ENCODE peak calls at places on chromosome 21, in eight cellular contexts. V is RPMI8226; Z is OCI-LY7; R is SW480; D is left cardiac atrium; C is effector CD8-positive, alpha-beta T cell; E is DMS153; K is mucosa of gallbladder. S is an unnamed sample.

GRCh38 chr21:44006017-44006624 is 6.0 kb upstream of the TRAPPC10 start:
- DNase-seq in V (no peak), Z (no peak), R (no peak), D (peak), C (no peak), E (no peak), K (peak), S (no peak)

GRCh38 chr21:20997633-20998455 is at the start of gene NCAM2:
- DNase-seq in V (peak), Z (no peak), R (no peak), D (peak), C (peak), E (peak), K (peak), S (peak)

GRCh38 chr21:36550761-36551160 is 70.8 kb upstream of the CLDN14 start:
- DNase-seq in V (no peak), Z (no peak), R (no peak), D (no peak), C (no peak), E (no peak), K (no peak), S (no peak)

GRCh38 chr21:21751286-21751685 is 753.1 kb downstream of the NCAM2 start:
- DNase-seq in V (peak), Z (no peak), R (peak), D (no peak), C (no peak), E (no peak), K (peak), S (no peak)

GRCh38 chr21:36347278-36347961 is 27.4 kb downstream of the MORC3 start:
- DNase-seq in V (no peak), Z (no peak), R (no peak), D (no peak), C (no peak), E (no peak), K (no peak), S (no peak)

GRCh38 chr21:33968082-33968997 is 52.7 kb upstream of the ATP5PO start:
- DNase-seq in V (no peak), Z (peak), R (peak), D (peak), C (no peak), E (no peak), K (peak), S (no peak)

GRCh38 chr21:15121655-15122120 is 56.9 kb upstream of the NRIP1 start:
- DNase-seq in V (peak), Z (no peak), R (no peak), D (peak), C (no peak), E (peak), K (peak), S (peak)

GRCh38 chr21:28464095-28464494 is 528.6 kb downstream of the LTN1 start:
- DNase-seq in V (no peak), Z (no peak), R (no peak), D (no peak), C (no peak), E (no peak), K (no peak), S (no peak)

GRCh38 chr21:29080454-29080930 is 7.0 kb upstream of the CCT8 start:
- DNase-seq in V (no peak), Z (no peak), R (no peak), D (no peak), C (no peak), E (no peak), K (no peak), S (no peak)

GRCh38 chr21:38306833-38307232 is 50.0 kb downstream of the KCNJ15 start:
- DNase-seq in V (no peak), Z (no peak), R (no peak), D (no peak), C (no peak), E (no peak), K (no peak), S (no peak)

GRCh38 chr21:46126321-46127238 is 28.7 kb downstream of the COL6A2 start:
- DNase-seq in V (no peak), Z (no peak), R (no peak), D (peak), C (no peak), E (no peak), K (no peak), S (no peak)

GRCh38 chr21:45104560-45104959 is 30.2 kb downstream of the ADARB1 start:
- DNase-seq in V (peak), Z (no peak), R (peak), D (no peak), C (peak), E (no peak), K (no peak), S (no peak)

GRCh38 chr21:31909772-31910470 is 37.1 kb downstream of the HUNK start:
- DNase-seq in V (no peak), Z (no peak), R (no peak), D (no peak), C (no peak), E (no peak), K (no peak), S (no peak)

GRCh38 chr21:36122977-36123376 is 11.9 kb upstream of the CBR3 start:
- DNase-seq in V (no peak), Z (no peak), R (peak), D (no peak), C (no peak), E (no peak), K (no peak), S (no peak)

GRCh38 chr21:45443595-45444181 is 38.7 kb downstream of the COL18A1 start:
- DNase-seq in V (peak), Z (no peak), R (no peak), D (peak), C (no peak), E (no peak), K (no peak), S (peak)

GRCh38 chr21:28177008-28177603 is 815.6 kb downstream of the LTN1 start:
- DNase-seq in V (no peak), Z (no peak), R (no peak), D (no peak), C (no peak), E (no peak), K (no peak), S (no peak)

GRCh38 chr21:44593598-44594405 is 1.5 kb upstream of the KRTAP10-6 start:
- DNase-seq in V (no peak), Z (no peak), R (peak), D (no peak), C (no peak), E (no peak), K (no peak), S (no peak)

GRCh38 chr21:34526618-34527290 is 14.7 kb upstream of the KCNE1 start:
- DNase-seq in V (no peak), Z (no peak), R (peak), D (peak), C (no peak), E (no peak), K (peak), S (peak)

GRCh38 chr21:21200939-21201610 is 202.9 kb downstream of the NCAM2 start:
- DNase-seq in V (no peak), Z (no peak), R (no peak), D (no peak), C (no peak), E (no peak), K (no peak), S (peak)